ENCODE peak calls at places on chromosomes 12 and 14, in six cellular contexts. L is tibial nerve, M is astrocyte, N is BE2C, V is fibroblast of lung, G is upper lobe of right lung. U is an unnamed sample.

GRCh38 chr12:103441437-103442186 is 54.2 kb downstream of the C12orf42 start:
- DNase-seq in L (no peak), M (no peak), N (no peak), V (no peak), G (no peak), U (no peak)

GRCh38 chr14:34348592-34348991 is 113.4 kb downstream of the SPTSSA start:
- DNase-seq in L (no peak), M (no peak), N (no peak), V (no peak), G (no peak), U (no peak)

GRCh38 chr12:89731614-89732013 is 23.0 kb upstream of the ATP2B1 start:
- DNase-seq in L (no peak), M (peak; percentile 48), N (no peak), V (peak; percentile 58), G (no peak), U (no peak)

GRCh38 chr14:50044040-50044651 is 72.2 kb downstream of the VCPKMT start:
- DNase-seq in L (no peak), M (no peak), N (no peak), V (no peak), G (no peak), U (no peak)

GRCh38 chr12:10136637-10137205 is 6.7 kb upstream of the CLEC7A start:
- DNase-seq in L (no peak), M (no peak), N (no peak), V (no peak), G (no peak), U (no peak)

GRCh38 chr12:107360033-107360432 is 266.7 kb upstream of the CRY1 start:
- DNase-seq in L (no peak), M (no peak), N (no peak), V (no peak), G (no peak), U (no peak)

GRCh38 chr14:100417466-100417865 is 94.3 kb downstream of the SLC25A47 start:
- DNase-seq in L (no peak), M (peak; percentile 93), N (peak; percentile 92), V (peak; percentile 95), G (no peak), U (peak; percentile 91)

GRCh38 chr14:46988312-46988711 is 336.7 kb upstream of the RPL10L start:
- DNase-seq in L (no peak), M (no peak), N (no peak), V (no peak), G (no peak), U (no peak)

GRCh38 chr12:105212431-105212830 is 23.5 kb downstream of the APPL2 start:
- DNase-seq in L (no peak), M (peak; percentile 84), N (no peak), V (peak; percentile 86), G (no peak), U (no peak)

GRCh38 chr12:68358532-68359485 is 26.6 kb upstream of the MDM1 start:
- DNase-seq in L (peak; percentile 40), M (peak; percentile 60), N (peak; percentile 16), V (peak; percentile 73), G (no peak), U (peak; percentile 54)

GRCh38 chr12:70091021-70091521 is 152.2 kb upstream of the CNOT2 start:
- DNase-seq in L (no peak), M (no peak), N (no peak), V (no peak), G (no peak), U (no peak)

GRCh38 chr12:837548-837947 is 85.2 kb downstream of the WNK1 start:
- DNase-seq in L (no peak), M (no peak), N (no peak), V (no peak), G (no peak), U (no peak)

GRCh38 chr14:80606347-80606772 is 335.2 kb downstream of the CEP128 start:
- DNase-seq in L (no peak), M (no peak), N (no peak), V (no peak), G (no peak), U (no peak)

GRCh38 chr12:6582196-6582595 is 14.1 kb upstream of the NOP2 start:
- DNase-seq in L (no peak), M (no peak), N (peak; percentile 35), V (no peak), G (no peak), U (peak; percentile 68)

GRCh38 chr14:83208346-83208745 is 1674.7 kb upstream of the SEL1L start:
- DNase-seq in L (no peak), M (no peak), N (no peak), V (no peak), G (no peak), U (no peak)

GRCh38 chr12:88471641-88472040 is 108.6 kb downstream of the KITLG start:
- DNase-seq in L (no peak), M (peak; percentile 93), N (no peak), V (peak; percentile 94), G (no peak), U (peak; percentile 35)

GRCh38 chr12:24948452-24948815 is 467 bp downstream of the BCAT1 start:
- DNase-seq in L (no peak), M (peak; percentile 52), N (peak; percentile 28), V (peak; percentile 61), G (no peak), U (peak; percentile 41)

GRCh38 chr12:21065845-21066244 is 65.1 kb upstream of the SLCO1B1 start:
- DNase-seq in L (no peak), M (no peak), N (no peak), V (no peak), G (no peak), U (no peak)

GRCh38 chr12:576613-577110 is 86.6 kb downstream of the NINJ2 start:
- DNase-seq in L (no peak), M (no peak), N (no peak), V (no peak), G (no peak), U (no peak)

GRCh38 chr14:93984070-93984469 is 7.7 kb upstream of the ASB2 start:
- DNase-seq in L (no peak), M (peak; percentile 52), N (no peak), V (peak; percentile 69), G (no peak), U (peak; percentile 68)

GRCh38 chr14:96574171-96574632 is 72.0 kb downstream of the PAPOLA start:
- DNase-seq in L (no peak), M (no peak), N (no peak), V (no peak), G (no peak), U (no peak)

GRCh38 chr14:57725399-57726077 is 140.4 kb downstream of the SLC35F4 start:
- DNase-seq in L (no peak), M (peak; percentile 67), N (no peak), V (peak; percentile 77), G (no peak), U (no peak)

GRCh38 chr14:72060917-72061316 is 128.7 kb downstream of the RGS6 start:
- DNase-seq in L (no peak), M (no peak), N (no peak), V (no peak), G (no peak), U (no peak)

GRCh38 chr14:86013663-86014062 is 483.7 kb downstream of the FLRT2 start:
- DNase-seq in L (no peak), M (no peak), N (no peak), V (no peak), G (no peak), U (no peak)

GRCh38 chr12:105744659-105745058 is 394.1 kb downstream of the NUAK1 start:
- DNase-seq in L (no peak), M (no peak), N (no peak), V (no peak), G (no peak), U (no peak)

GRCh38 chr12:28409892-28410291 is 219.6 kb downstream of the CCDC91 start:
- DNase-seq in L (no peak), M (peak; percentile 61), N (no peak), V (peak; percentile 63), G (no peak), U (no peak)

GRCh38 chr14:63781686-63782085 is 53.8 kb upstream of the SGPP1 start:
- DNase-seq in L (no peak), M (no peak), N (no peak), V (no peak), G (no peak), U (no peak)

GRCh38 chr12:94263905-94264655 is 115.7 kb downstream of the PLXNC1 start:
- DNase-seq in L (no peak), M (peak; percentile 62), N (peak; percentile 22), V (peak; percentile 70), G (peak; percentile 82), U (peak; percentile 63)
- H3K4me3 ChIP-seq in L (no peak overlapping the region), M (no peak overlapping the region), N (no peak overlapping the region), V (no peak overlapping the region), G (no peak overlapping the region), U (no peak overlapping the region)

DNA sequence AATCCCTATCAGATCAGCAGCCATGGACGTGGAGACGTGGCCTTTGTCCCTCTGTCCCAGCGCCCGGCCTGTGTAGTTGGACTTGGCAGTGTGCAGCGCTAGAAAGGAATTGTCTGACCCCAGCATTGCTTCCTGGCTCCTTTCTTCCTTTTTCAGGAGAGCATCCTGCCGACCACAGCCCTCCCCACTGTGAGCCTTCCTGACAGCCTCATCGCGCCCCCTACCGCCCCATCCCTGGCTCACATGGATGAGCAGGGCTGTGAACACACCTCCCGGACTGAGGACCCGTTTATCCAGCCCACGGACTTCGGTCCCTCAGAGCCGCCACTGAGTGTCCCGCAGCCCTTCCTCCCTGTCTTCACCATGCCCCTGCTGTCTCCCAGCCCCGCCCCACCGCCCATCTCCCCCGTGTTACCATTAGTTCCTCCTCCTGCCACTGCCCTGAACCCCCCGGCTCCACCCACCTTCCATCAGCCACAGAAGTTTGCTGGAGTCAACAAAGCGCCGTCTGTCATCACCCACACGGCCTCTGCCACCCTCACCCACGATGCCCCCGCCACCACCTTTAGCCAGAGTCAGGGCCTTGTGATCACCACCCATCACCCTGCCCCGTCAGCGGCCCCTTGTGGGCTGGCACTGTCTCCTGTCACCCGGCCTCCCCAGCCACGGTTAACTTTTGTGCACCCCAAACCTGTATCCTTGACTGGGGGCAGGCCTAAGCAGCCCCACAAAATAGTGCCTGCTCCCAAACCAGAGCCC is 40.6 kb downstream of the IL31 start:
- DNase-seq in L (no peak), M (no peak), N (no peak), V (no peak), G (no peak), U (peak; percentile 81)
- H3K36me3 ChIP-seq in L (peaks cover 97% of the 10 kb centered on the region), M (peaks cover 9% of the 10 kb centered on the region), N (peaks cover 62% of the 10 kb centered on the region), V (peaks cover 25% of the 10 kb centered on the region), G (peaks cover 82% of the 10 kb centered on the region), U (peaks cover 19% of the 10 kb centered on the region)

GRCh38 chr12:113506867-113507266 is 35.2 kb upstream of the LHX5 start:
- DNase-seq in L (no peak), M (no peak), N (no peak), V (no peak), G (no peak), U (no peak)
- H3K27me3 ChIP-seq in L (no peaks in the 10 kb centered on the region), M (peaks cover 4% of the 10 kb centered on the region), N (peaks cover 22% of the 10 kb centered on the region), V (no peaks in the 10 kb centered on the region), G (peaks cover 34% of the 10 kb centered on the region), U (no peaks in the 10 kb centered on the region)

GRCh38 chr12:124786065-124786964 is 77.3 kb downstream of the SCARB1 start:
- DNase-seq in L (no peak), M (peak; percentile 82), N (no peak), V (peak; percentile 88), G (peak; percentile 87), U (peak; percentile 98)
- H3K4me3 ChIP-seq in L (peak overlapping the region; percentile 20), M (peak overlapping the region; percentile 66), N (no peak overlapping the region), V (peak overlapping the region; percentile 35), G (peak overlapping the region; percentile 33), U (no peak overlapping the region)

DNA sequence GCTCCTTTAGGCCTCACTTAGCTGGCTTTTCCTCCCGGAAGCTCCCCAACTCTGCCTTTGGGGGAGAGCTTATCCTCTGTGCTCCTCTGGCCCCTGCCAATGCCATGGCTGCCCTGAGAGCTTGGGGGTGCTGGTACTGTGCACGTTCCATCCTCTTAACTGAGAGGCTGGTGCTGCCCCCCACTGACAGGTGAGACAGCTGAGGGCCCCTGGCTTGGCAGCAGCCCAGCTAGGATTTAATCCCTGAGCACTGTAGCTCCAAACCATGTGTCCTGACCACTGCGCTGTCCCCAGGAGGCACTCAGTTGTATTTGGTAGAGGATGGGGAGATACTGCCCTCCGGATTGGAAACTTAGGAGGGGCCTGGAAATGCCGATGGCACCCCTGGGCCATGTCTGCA is 46.1 kb downstream of the UBE3B start:
- DNase-seq in L (no peak), M (no peak), N (no peak), V (no peak), G (no peak), U (no peak)
- H3K36me3 ChIP-seq in L (peaks cover 98% of the 10 kb centered on the region), M (peaks cover 9% of the 10 kb centered on the region), N (peaks cover 7% of the 10 kb centered on the region), V (peaks cover 22% of the 10 kb centered on the region), G (peaks cover 97% of the 10 kb centered on the region), U (peaks cover 7% of the 10 kb centered on the region)

U was measured in H7.